ENCODE peak calls at places on chromosomes 5 and 9, in five cellular contexts. M is GM23248; T is fibroblast of pulmonary artery; O is CD8-positive, alpha-beta T cell; N is GM12865. L is an unnamed sample.

GRCh38 chr5:4373051-4373450 is 767.1 kb upstream of the ADAMTS16 start:
- DNase-seq in M (no peak), T (no peak), O (no peak), N (no peak), L (no peak)

GRCh38 chr9:137218754-137219271 is 3.2 kb downstream of the RNF208 start:
- DNase-seq in M (peak), T (peak), O (no peak), N (no peak), L (no peak)

GRCh38 chr5:15819617-15820016 is 319.6 kb downstream of the FBXL7 start:
- DNase-seq in M (no peak), T (no peak), O (no peak), N (no peak), L (no peak)

GRCh38 chr5:64947031-64947430 is 178.3 kb downstream of the CWC27 start:
- DNase-seq in M (no peak), T (peak), O (no peak), N (no peak), L (no peak)

GRCh38 chr9:127950513-127951210 is 13.0 kb upstream of the DPM2 start:
- DNase-seq in M (no peak), T (no peak), O (no peak), N (no peak), L (no peak)

GRCh38 chr5:29516224-29516623 is 1677.3 kb upstream of the CDH6 start:
- DNase-seq in M (no peak), T (no peak), O (no peak), N (no peak), L (no peak)

GRCh38 chr9:81604306-81605153 is 84.8 kb downstream of the TLE1 start:
- DNase-seq in M (no peak), T (no peak), O (no peak), N (no peak), L (no peak)

GRCh38 chr5:93644760-93645159 is 61.7 kb downstream of the NR2F1 start:
- DNase-seq in M (no peak), T (no peak), O (no peak), N (no peak), L (no peak)

GRCh38 chr5:137935694-137936093 is 46.4 kb downstream of the PKD2L2 start:
- DNase-seq in M (no peak), T (no peak), O (no peak), N (peak), L (no peak)

GRCh38 chr5:116303810-116304209 is 219.0 kb downstream of the COMMD10 start:
- DNase-seq in M (no peak), T (no peak), O (no peak), N (no peak), L (no peak)

GRCh38 chr5:155381654-155382053 is 368.1 kb downstream of the KIF4B start:
- DNase-seq in M (no peak), T (no peak), O (no peak), N (no peak), L (no peak)

GRCh38 chr5:126814721-126815404 is 37.9 kb downstream of the LMNB1 start:
- DNase-seq in M (peak), T (peak), O (no peak), N (no peak), L (no peak)

GRCh38 chr9:112496074-112496722 is 9.6 kb downstream of the KIAA1958 start:
- DNase-seq in M (no peak), T (no peak), O (no peak), N (no peak), L (no peak)

GRCh38 chr5:93512799-93513198 is 68.2 kb downstream of the NR2F1-AS1 start:
- DNase-seq in M (peak), T (peak), O (no peak), N (no peak), L (no peak)

GRCh38 chr9:81080900-81081299 is 608.4 kb downstream of the TLE1 start:
- DNase-seq in M (no peak), T (no peak), O (no peak), N (no peak), L (no peak)

GRCh38 chr9:128190516-128191405 is 611 bp downstream of the CIZ1 start:
- DNase-seq in M (peak), T (no peak), O (no peak), N (peak), L (no peak)

GRCh38 chr9:16625831-16626230 is 244.6 kb downstream of the BNC2 start:
- DNase-seq in M (peak), T (peak), O (no peak), N (no peak), L (no peak)

GRCh38 chr9:129175825-129176633 is 2.0 kb downstream of the IER5L start:
- DNase-seq in M (peak), T (peak), O (peak), N (peak), L (peak)

GRCh38 chr5:136984772-136985455 is 514.2 kb downstream of the SPOCK1 start:
- DNase-seq in M (no peak), T (no peak), O (no peak), N (no peak), L (no peak)

GRCh38 chr5:75948441-75948840 is 134.7 kb upstream of the SV2C start:
- DNase-seq in M (no peak), T (no peak), O (no peak), N (no peak), L (no peak)

GRCh38 chr5:5156461-5157082 is 16.4 kb downstream of the ADAMTS16 start:
- DNase-seq in M (no peak), T (no peak), O (no peak), N (no peak), L (no peak)

GRCh38 chr9:105978336-105978735 is 284.0 kb downstream of the TMEM38B start:
- DNase-seq in M (no peak), T (no peak), O (no peak), N (no peak), L (no peak)

GRCh38 chr9:81588148-81588874 is 101.0 kb downstream of the TLE1 start:
- DNase-seq in M (peak), T (peak), O (no peak), N (no peak), L (no peak)

GRCh38 chr9:93894691-93895079 is 60.5 kb downstream of the BARX1 start:
- DNase-seq in M (no peak), T (no peak), O (no peak), N (no peak), L (no peak)

GRCh38 chr5:454936-455335 is 12.0 kb downstream of the EXOC3 start:
- DNase-seq in M (no peak), T (no peak), O (no peak), N (no peak), L (no peak)

GRCh38 chr5:32859211-32859641 is 148.1 kb downstream of the NPR3 start:
- DNase-seq in M (peak), T (peak), O (no peak), N (no peak), L (no peak)

GRCh38 chr9:92360083-92360482 is 34.3 kb downstream of the CENPP start:
- DNase-seq in M (no peak), T (no peak), O (no peak), N (peak), L (peak)

GRCh38 chr5:122111513-122111912 is 17.8 kb upstream of the ZNF474 start:
- DNase-seq in M (no peak), T (no peak), O (no peak), N (no peak), L (no peak)

GRCh38 chr9:95511232-95511951 is 5.4 kb downstream of the PTCH1 start:
- DNase-seq in M (peak), T (peak), O (no peak), N (peak), L (no peak)

GRCh38 chr9:95514402-95514801 is 2.4 kb downstream of the PTCH1 start:
- DNase-seq in M (no peak), T (no peak), O (no peak), N (no peak), L (no peak)

GRCh38 chr9:95511952-95512750 is 4.6 kb downstream of the PTCH1 start:
- DNase-seq in M (peak), T (peak), O (no peak), N (no peak), L (no peak)

GRCh38 chr9:95513722-95514121 is 3.0 kb downstream of the PTCH1 start:
- DNase-seq in M (no peak), T (no peak), O (no peak), N (no peak), L (no peak)

GRCh38 chr9:95512751-95513120 is 4.0 kb downstream of the PTCH1 start:
- DNase-seq in M (no peak), T (peak), O (no peak), N (no peak), L (no peak)
- H3K4me3 ChIP-seq in M (no peak), T (no peak), O (no peak), N (no peak), L (no peak)

DNA sequence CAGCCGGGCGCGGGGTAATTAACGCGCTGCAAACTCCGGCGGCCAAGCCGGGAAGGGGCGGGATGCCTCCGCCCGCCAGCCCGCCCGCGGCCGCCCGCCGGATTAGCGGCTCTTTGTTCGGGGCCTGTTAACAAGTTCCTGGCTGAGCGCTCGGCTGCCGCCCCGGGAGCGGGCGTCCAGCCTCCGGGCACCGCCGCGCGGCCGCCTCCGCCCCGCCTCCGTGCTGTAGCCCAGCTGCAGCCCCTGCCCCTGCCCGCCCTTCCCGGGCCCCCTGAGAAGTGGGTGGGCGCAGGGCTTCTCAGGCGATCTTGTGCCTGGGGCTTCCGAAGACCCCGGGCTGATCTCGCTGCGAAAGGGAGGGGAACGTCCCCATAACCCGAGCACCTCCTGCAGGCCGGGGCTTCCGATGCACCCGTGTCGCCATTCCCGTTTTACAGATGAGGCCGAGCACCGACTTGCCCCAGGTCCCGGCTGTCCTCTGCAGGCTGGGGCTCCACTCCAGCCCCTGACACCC is 7.6 kb downstream of the UNC5A start:
- DNase-seq in M (peak), T (peak), O (no peak), N (no peak), L (no peak)
- H3K4me3 ChIP-seq in M (peak), T (peak), O (peak), N (no peak), L (no peak)

GRCh38 chr5:135128361-135128760 is 94.3 kb upstream of the PITX1 start:
- DNase-seq in M (no peak), T (no peak), O (no peak), N (no peak), L (no peak)

GRCh38 chr5:135131801-135132675 is 98.0 kb upstream of the PITX1 start:
- DNase-seq in M (no peak), T (no peak), O (no peak), N (no peak), L (no peak)

GRCh38 chr5:135129307-135129706 is 95.3 kb upstream of the PITX1 start:
- DNase-seq in M (no peak), T (no peak), O (no peak), N (no peak), L (peak)

GRCh38 chr5:135133181-135133580 is 99.2 kb upstream of the PITX1 start:
- DNase-seq in M (no peak), T (no peak), O (no peak), N (no peak), L (no peak)

GRCh38 chr5:135130526-135131215 is 96.6 kb upstream of the PITX1 start:
- DNase-seq in M (peak), T (no peak), O (no peak), N (no peak), L (no peak)
- H3K4me3 ChIP-seq in M (no peak), T (no peak), O (no peak), N (no peak), L (no peak)

DNA sequence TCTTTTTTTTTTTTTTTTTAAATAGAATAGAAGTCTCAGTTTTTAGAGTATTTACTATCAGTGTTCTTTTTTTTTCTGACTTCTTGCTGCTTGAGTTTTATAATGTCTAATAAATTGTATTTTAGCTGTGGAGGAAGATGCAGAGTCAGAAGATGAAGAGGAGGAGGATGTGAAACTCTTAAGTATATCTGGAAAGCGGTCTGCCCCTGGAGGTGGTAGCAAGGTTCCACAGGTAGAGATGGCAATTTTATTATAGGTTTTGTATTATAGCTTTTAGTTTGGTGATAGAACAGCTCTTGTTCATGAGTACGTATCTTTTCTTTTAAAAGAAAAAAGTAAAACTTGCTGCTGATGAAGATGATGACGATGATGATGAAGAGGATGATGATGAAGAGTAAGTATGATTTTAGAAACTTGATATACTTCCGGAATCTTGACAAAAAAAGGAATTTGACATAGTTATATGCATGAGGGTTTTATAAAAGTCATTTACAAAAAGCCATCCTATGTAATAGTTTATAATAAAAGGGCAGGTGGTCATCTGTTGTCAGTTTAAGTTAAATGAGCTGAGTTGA is 5.0 kb downstream of the NPM1 start:
- DNase-seq in M (no peak), T (no peak), O (no peak), N (no peak), L (no peak)
- H3K4me3 ChIP-seq in M (no peak), T (no peak), O (no peak), N (no peak), L (no peak)

DNA sequence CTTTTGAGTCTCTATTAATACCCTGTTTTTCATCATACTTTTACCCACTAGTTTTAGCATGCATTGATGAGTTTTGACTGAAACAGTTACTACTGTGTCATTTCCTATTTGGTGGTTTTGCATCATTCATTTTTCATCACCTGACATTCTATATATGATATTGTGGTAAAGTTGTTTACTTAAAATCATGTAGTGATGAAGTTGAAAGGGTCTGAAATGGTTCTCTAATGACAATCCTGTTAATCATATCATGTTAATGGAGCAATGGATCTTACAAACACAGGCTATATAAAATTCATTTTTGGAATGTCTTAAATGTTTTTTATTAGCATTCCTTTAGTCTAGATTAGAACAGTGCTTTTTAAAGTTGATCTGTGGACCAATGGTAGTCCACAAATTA is 84.1 kb downstream of the ERBIN start:
- DNase-seq in M (peak), T (peak), O (no peak), N (peak), L (no peak)
- H3K4me3 ChIP-seq in M (no peak), T (no peak), O (no peak), N (no peak), L (no peak)

GRCh38 chr9:37645903-37646506 is 4.7 kb upstream of the FRMPD1 start:
- DNase-seq in M (no peak), T (no peak), O (no peak), N (no peak), L (no peak)

GRCh38 chr9:37653385-37653784 is 2.6 kb downstream of the FRMPD1 start:
- DNase-seq in M (no peak), T (no peak), O (no peak), N (no peak), L (no peak)

GRCh38 chr9:37650873-37651768 is at the start of gene FRMPD1:
- DNase-seq in M (peak), T (peak), O (peak), N (peak), L (peak)

DNA sequence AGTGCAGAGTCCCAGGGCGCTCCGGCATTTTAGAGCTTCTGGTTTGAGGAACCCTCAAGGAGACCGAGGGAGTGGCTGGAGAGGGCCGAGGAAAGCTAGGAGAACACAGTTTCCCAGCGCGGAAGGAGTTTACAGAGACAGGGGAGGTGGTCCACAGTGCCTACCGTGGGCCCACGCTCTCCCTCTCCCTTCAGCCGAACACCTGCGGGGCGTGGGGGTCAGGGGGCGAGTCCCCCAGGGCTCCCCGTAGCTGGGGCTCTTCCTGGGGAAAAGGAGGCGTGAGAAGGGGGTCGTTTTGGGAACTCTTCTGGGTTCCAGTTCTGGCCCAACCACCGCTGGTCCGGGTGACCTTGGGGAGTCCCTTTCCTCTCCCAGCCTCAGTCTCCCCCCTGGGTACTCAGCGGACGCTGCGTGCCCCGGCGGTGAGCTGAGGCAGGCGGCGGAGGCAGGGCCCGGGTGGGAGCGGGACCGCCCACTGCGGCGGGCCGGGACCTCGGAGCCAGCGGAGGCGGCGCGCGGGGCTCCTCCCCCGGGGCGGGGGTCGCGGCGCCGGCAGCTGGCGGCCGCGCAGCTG is 368 bp upstream of the FRMPD1 start:
- DNase-seq in M (no peak), T (no peak), O (no peak), N (no peak), L (no peak)
- H3K4me3 ChIP-seq in M (no peak), T (no peak), O (no peak), N (no peak), L (peak)